ENCODE peak calls at places on chromosome 19, in five cellular contexts. U is LoVo, A is EH, Q is fibroblast of lung, K is omental fat pad. I is an unnamed sample.

GRCh38 chr19:47740866-47741519 is 4.4 kb upstream of the NOP53 start:
- DNase-seq in U (no peak), A (no peak), Q (no peak), K (no peak), I (no peak)

GRCh38 chr19:9431475-9431874 is 3.9 kb downstream of the ZNF266 start:
- DNase-seq in U (no peak), A (peak), Q (no peak), K (no peak), I (no peak)

GRCh38 chr19:14102102-14102696 is 11.6 kb upstream of the SAMD1 start:
- DNase-seq in U (no peak), A (no peak), Q (no peak), K (no peak), I (no peak)

GRCh38 chr19:6374179-6374709 is 1.5 kb downstream of the PSPN start:
- DNase-seq in U (no peak), A (no peak), Q (no peak), K (no peak), I (no peak)

GRCh38 chr19:45175663-45176345 is 2.2 kb downstream of the TRAPPC6A start:
- DNase-seq in U (no peak), A (no peak), Q (no peak), K (no peak), I (no peak)

GRCh38 chr19:54518844-54519243 is 16.2 kb downstream of the LAIR2 start:
- DNase-seq in U (no peak), A (no peak), Q (no peak), K (no peak), I (no peak)

GRCh38 chr19:29260477-29261317 is 47.7 kb upstream of the UQCRFS1 start:
- DNase-seq in U (peak), A (peak), Q (no peak), K (no peak), I (no peak)

GRCh38 chr19:57395710-57396109 is 6.1 kb downstream of the ZNF548 start:
- DNase-seq in U (no peak), A (no peak), Q (no peak), K (no peak), I (no peak)

GRCh38 chr19:10748924-10749434 is 31.1 kb downstream of the DNM2 start:
- DNase-seq in U (peak), A (peak), Q (peak), K (no peak), I (no peak)

GRCh38 chr19:38478273-38478971 is 44.9 kb downstream of the RYR1 start:
- DNase-seq in U (no peak), A (peak), Q (no peak), K (no peak), I (no peak)

GRCh38 chr19:6579450-6580178 is 11.3 kb downstream of the CD70 start:
- DNase-seq in U (no peak), A (no peak), Q (no peak), K (no peak), I (no peak)